ENCODE peak calls at places on chromosomes 7 and 10, in four cellular contexts. One of them, this sample, is unnamed.
A peak's percentile ranks its signal among the peaks of the same experiment; 100 is the strongest.

GRCh38 chr10:86693721-86694369 is 25.5 kb downstream of the LDB3 start:
- DNase-seq in HL-60: no peak
- DNase-seq in endodermal cell: peak; percentile 85
- DNase-seq in tibial nerve: peak; percentile 54
- DNase-seq in this sample: peak; percentile 69

GRCh38 chr10:74955796-74956195 is 129.4 kb downstream of the KAT6B start:
- DNase-seq in endodermal cell: no peak
- DNase-seq in HL-60: no peak
- DNase-seq in tibial nerve: no peak
- DNase-seq in this sample: no peak

GRCh38 chr7:30988346-30989005 is 24.7 kb downstream of the GHRHR start:
- DNase-seq in endodermal cell: peak; percentile 67
- DNase-seq in tibial nerve: no peak
- DNase-seq in HL-60: peak; percentile 18
- DNase-seq in this sample: no peak

GRCh38 chr7:91267558-91267955 is 3.3 kb downstream of the FZD1 start:
- DNase-seq in tibial nerve: peak; percentile 40
- DNase-seq in endodermal cell: peak; percentile 50
- DNase-seq in HL-60: no peak
- DNase-seq in this sample: no peak

GRCh38 chr10:76285012-76285411 is 853.6 kb downstream of the LRMDA start:
- DNase-seq in HL-60: no peak
- DNase-seq in tibial nerve: no peak
- DNase-seq in endodermal cell: no peak
- DNase-seq in this sample: no peak

GRCh38 chr7:22433710-22434460 is 66.1 kb downstream of the STEAP1B start:
- DNase-seq in tibial nerve: no peak
- DNase-seq in endodermal cell: peak; percentile 87
- DNase-seq in HL-60: no peak
- DNase-seq in this sample: peak; percentile 72

GRCh38 chr7:145718129-145718528 is 398.5 kb upstream of the CNTNAP2 start:
- DNase-seq in endodermal cell: peak; percentile 91
- DNase-seq in HL-60: no peak
- DNase-seq in tibial nerve: no peak
- DNase-seq in this sample: no peak

GRCh38 chr7:123622660-123623386 is 21.2 kb downstream of the ASB15 start:
- DNase-seq in tibial nerve: no peak
- DNase-seq in endodermal cell: no peak
- DNase-seq in HL-60: no peak
- DNase-seq in this sample: no peak

GRCh38 chr10:97321032-97321806 is 2.1 kb downstream of the FRAT1 start:
- DNase-seq in endodermal cell: peak; percentile 78
- DNase-seq in tibial nerve: peak; percentile 48
- DNase-seq in HL-60: no peak
- DNase-seq in this sample: peak; percentile 60

GRCh38 chr10:92407305-92408016 is 116.5 kb downstream of the MARCHF5 start:
- DNase-seq in tibial nerve: peak; percentile 46
- DNase-seq in endodermal cell: no peak
- DNase-seq in HL-60: no peak
- DNase-seq in this sample: no peak

GRCh38 chr10:132575320-132576201 is 38.0 kb downstream of the INPP5A start:
- DNase-seq in HL-60: peak; percentile 85
- DNase-seq in tibial nerve: no peak
- DNase-seq in endodermal cell: no peak
- DNase-seq in this sample: no peak

GRCh38 chr10:25555865-25556264 is 378.2 kb upstream of the MYO3A start:
- DNase-seq in endodermal cell: no peak
- DNase-seq in HL-60: no peak
- DNase-seq in tibial nerve: no peak
- DNase-seq in this sample: no peak

GRCh38 chr10:100307716-100308115 is 21.2 kb upstream of the BLOC1S2 start:
- DNase-seq in tibial nerve: no peak
- DNase-seq in HL-60: no peak
- DNase-seq in endodermal cell: no peak
- DNase-seq in this sample: no peak

GRCh38 chr7:92969061-92969460 is 132.7 kb upstream of the CDK6 start:
- DNase-seq in tibial nerve: no peak
- DNase-seq in endodermal cell: no peak
- DNase-seq in HL-60: no peak
- DNase-seq in this sample: no peak

GRCh38 chr7:33677556-33677955 is 227.8 kb upstream of the BMPER start:
- DNase-seq in HL-60: no peak
- DNase-seq in endodermal cell: no peak
- DNase-seq in tibial nerve: no peak
- DNase-seq in this sample: no peak

GRCh38 chr10:4882704-4883078 is 56.7 kb downstream of the AKR1E2 start:
- DNase-seq in tibial nerve: no peak
- DNase-seq in HL-60: no peak
- DNase-seq in endodermal cell: no peak
- DNase-seq in this sample: no peak

GRCh38 chr10:106920538-106920937 is 244.0 kb downstream of the SORCS1 start:
- DNase-seq in endodermal cell: no peak
- DNase-seq in tibial nerve: no peak
- DNase-seq in HL-60: no peak
- DNase-seq in this sample: no peak

GRCh38 chr10:100504101-100504500 is 15.6 kb downstream of the SEC31B start:
- DNase-seq in tibial nerve: no peak
- DNase-seq in endodermal cell: no peak
- DNase-seq in HL-60: no peak
- DNase-seq in this sample: no peak

GRCh38 chr10:48940372-48940771 is 732 bp upstream of the LRRC18 start:
- DNase-seq in tibial nerve: no peak
- DNase-seq in endodermal cell: peak; percentile 26
- DNase-seq in HL-60: no peak
- DNase-seq in this sample: no peak

GRCh38 chr7:73638921-73639320 is 14.6 kb upstream of the MLXIPL start:
- DNase-seq in endodermal cell: no peak
- DNase-seq in HL-60: no peak
- DNase-seq in tibial nerve: no peak
- DNase-seq in this sample: no peak

GRCh38 chr10:44745920-44746319 is 165.2 kb upstream of the TMEM72 start:
- DNase-seq in endodermal cell: no peak
- DNase-seq in tibial nerve: no peak
- DNase-seq in HL-60: no peak
- DNase-seq in this sample: no peak

GRCh38 chr10:72228318-72228751 is 12.3 kb upstream of the ASCC1 start:
- DNase-seq in HL-60: no peak
- DNase-seq in endodermal cell: no peak
- DNase-seq in tibial nerve: no peak
- DNase-seq in this sample: no peak

GRCh38 chr10:122306744-122307143 is 35.6 kb downstream of the BTBD16 start:
- DNase-seq in endodermal cell: no peak
- DNase-seq in tibial nerve: no peak
- DNase-seq in HL-60: no peak
- DNase-seq in this sample: no peak

GRCh38 chr10:132511092-132511491 is 26.5 kb upstream of the INPP5A start:
- DNase-seq in endodermal cell: no peak
- DNase-seq in tibial nerve: no peak
- DNase-seq in HL-60: no peak
- DNase-seq in this sample: no peak

GRCh38 chr7:12146813-12147212 is 64.3 kb upstream of the TMEM106B start:
- DNase-seq in tibial nerve: no peak
- DNase-seq in endodermal cell: no peak
- DNase-seq in HL-60: no peak
- DNase-seq in this sample: no peak

GRCh38 chr7:96861-97260 is 95.5 kb upstream of the FAM20C start:
- DNase-seq in HL-60: no peak
- DNase-seq in tibial nerve: no peak
- DNase-seq in endodermal cell: peak; percentile 70
- DNase-seq in this sample: no peak

GRCh38 chr10:93070378-93071176 is 3.1 kb upstream of the CYP26A1 start:
- DNase-seq in tibial nerve: no peak
- DNase-seq in endodermal cell: no peak
- DNase-seq in HL-60: no peak
- DNase-seq in this sample: no peak

GRCh38 chr10:108913300-108913699 is 1010.0 kb downstream of the XPNPEP1 start:
- DNase-seq in endodermal cell: peak; percentile 53
- DNase-seq in tibial nerve: no peak
- DNase-seq in HL-60: no peak
- DNase-seq in this sample: no peak

GRCh38 chr10:108911814-108912541 is 1011.3 kb downstream of the XPNPEP1 start:
- DNase-seq in HL-60: no peak
- DNase-seq in endodermal cell: peak; percentile 98
- DNase-seq in tibial nerve: peak; percentile 59
- DNase-seq in this sample: peak; percentile 78
- TF ChIP-seq CTCF in HL-60: no peak
- TF ChIP-seq CTCF in endodermal cell: peak; percentile 81
- TF ChIP-seq CTCF in tibial nerve: no peak
- TF ChIP-seq CTCF in this sample: no peak

GRCh38 chr10:98331888-98332287 is 63.9 kb upstream of the LOXL4 start:
- DNase-seq in endodermal cell: peak; percentile 88
- DNase-seq in tibial nerve: no peak
- DNase-seq in HL-60: no peak
- DNase-seq in this sample: no peak
- TF ChIP-seq CTCF in endodermal cell: peak; percentile 82
- TF ChIP-seq CTCF in tibial nerve: no peak
- TF ChIP-seq CTCF in HL-60: peak; percentile 69
- TF ChIP-seq CTCF in this sample: peak; percentile 50

GRCh38 chr10:70743430-70743788 is 41.8 kb downstream of the TBATA start:
- DNase-seq in endodermal cell: no peak
- DNase-seq in HL-60: no peak
- DNase-seq in tibial nerve: no peak
- DNase-seq in this sample: no peak
- TF ChIP-seq CTCF in endodermal cell: peak; percentile 28
- TF ChIP-seq CTCF in HL-60: no peak
- TF ChIP-seq CTCF in tibial nerve: no peak
- TF ChIP-seq CTCF in this sample: no peak

DNA sequence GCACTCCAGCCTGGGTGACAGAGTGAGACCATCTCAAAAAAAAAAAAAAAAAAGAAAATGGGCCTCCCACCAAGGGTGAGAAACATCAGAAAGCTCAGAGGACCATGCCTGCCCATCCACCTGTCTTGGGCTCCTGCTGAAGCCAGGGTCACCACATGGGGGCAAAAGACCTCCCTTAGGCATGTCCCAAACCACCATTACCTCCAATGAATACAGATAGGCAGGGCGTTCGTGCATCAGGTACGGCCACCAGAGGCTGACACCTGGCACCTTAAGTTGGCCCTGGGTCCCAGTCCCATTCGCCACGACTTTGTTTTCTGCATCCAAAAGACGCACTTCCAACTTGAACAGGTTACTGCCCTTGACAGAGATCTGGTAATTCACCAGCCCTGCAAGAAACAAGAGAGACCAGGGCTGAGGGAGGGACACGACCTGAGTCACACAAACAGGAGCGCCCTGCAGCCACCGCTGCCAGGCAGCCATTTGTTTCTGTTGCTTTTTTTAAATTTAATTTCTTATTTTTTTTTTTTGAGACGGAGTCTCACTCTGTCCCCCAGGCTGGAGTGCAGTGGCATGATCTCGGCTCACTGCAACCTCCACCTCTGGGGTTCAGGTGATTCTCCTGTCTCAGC is 6.1 kb downstream of the GUSB start:
- DNase-seq in HL-60: no peak
- DNase-seq in tibial nerve: no peak
- DNase-seq in endodermal cell: peak; percentile 60
- DNase-seq in this sample: no peak
- TF ChIP-seq CTCF in HL-60: no peak
- TF ChIP-seq CTCF in tibial nerve: no peak
- TF ChIP-seq CTCF in endodermal cell: peak; percentile 50
- TF ChIP-seq CTCF in this sample: no peak

GRCh38 chr7:158971214-158971613 is 114.9 kb downstream of the DYNC2I1 start:
- DNase-seq in HL-60: no peak
- DNase-seq in endodermal cell: no peak
- DNase-seq in tibial nerve: no peak
- DNase-seq in this sample: no peak

GRCh38 chr7:158975526-158976467 is 119.4 kb downstream of the DYNC2I1 start:
- DNase-seq in endodermal cell: peak; percentile 65
- DNase-seq in tibial nerve: no peak
- DNase-seq in HL-60: no peak
- DNase-seq in this sample: no peak

GRCh38 chr7:158976468-158976848 is 120.1 kb downstream of the DYNC2I1 start:
- DNase-seq in endodermal cell: peak; percentile 79
- DNase-seq in HL-60: no peak
- DNase-seq in tibial nerve: no peak
- DNase-seq in this sample: no peak

GRCh38 chr7:158973941-158974785 is 117.8 kb downstream of the DYNC2I1 start:
- DNase-seq in HL-60: no peak
- DNase-seq in tibial nerve: no peak
- DNase-seq in endodermal cell: no peak
- DNase-seq in this sample: peak; percentile 31

DNA sequence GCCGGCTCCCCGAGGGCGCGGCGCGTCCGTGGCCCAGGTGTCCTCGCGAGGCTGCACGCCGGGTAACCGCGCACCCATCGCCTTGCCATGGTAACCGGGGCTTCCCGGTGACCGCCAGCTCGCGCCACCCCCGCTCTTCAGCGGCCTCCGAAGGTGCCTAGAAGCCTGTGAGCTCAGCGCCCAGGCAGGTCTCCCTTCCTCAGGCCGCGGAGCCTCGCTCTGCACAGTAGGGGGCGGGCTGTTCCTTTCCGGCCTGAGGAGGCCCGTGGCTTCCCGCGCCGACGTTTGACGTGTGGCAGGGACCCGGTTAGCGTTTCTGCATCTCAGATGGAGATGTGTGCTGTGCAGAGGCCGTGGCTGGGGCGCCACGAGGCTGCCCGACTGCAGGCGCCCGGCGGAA is 117.1 kb downstream of the DYNC2I1 start:
- DNase-seq in HL-60: no peak
- DNase-seq in endodermal cell: peak; percentile 89
- DNase-seq in tibial nerve: no peak
- DNase-seq in this sample: no peak
- TF ChIP-seq CTCF in HL-60: no peak
- TF ChIP-seq CTCF in endodermal cell: peak; percentile 72
- TF ChIP-seq CTCF in tibial nerve: no peak
- TF ChIP-seq CTCF in this sample: no peak

GRCh38 chr7:2373124-2373556 is 18.5 kb downstream of the EIF3B start:
- DNase-seq in tibial nerve: no peak
- DNase-seq in endodermal cell: peak; percentile 44
- DNase-seq in HL-60: no peak
- DNase-seq in this sample: no peak

GRCh38 chr7:2374401-2374800 is 19.8 kb downstream of the EIF3B start:
- DNase-seq in endodermal cell: no peak
- DNase-seq in tibial nerve: no peak
- DNase-seq in HL-60: no peak
- DNase-seq in this sample: no peak

GRCh38 chr7:2376351-2377154 is 21.9 kb downstream of the EIF3B start:
- DNase-seq in HL-60: no peak
- DNase-seq in tibial nerve: no peak
- DNase-seq in endodermal cell: no peak
- DNase-seq in this sample: no peak

GRCh38 chr7:2373646-2374045 is 19.0 kb downstream of the EIF3B start:
- DNase-seq in tibial nerve: no peak
- DNase-seq in endodermal cell: no peak
- DNase-seq in HL-60: no peak
- DNase-seq in this sample: no peak

GRCh38 chr7:2374830-2375728 is 20.5 kb downstream of the EIF3B start:
- DNase-seq in tibial nerve: no peak
- DNase-seq in HL-60: no peak
- DNase-seq in endodermal cell: no peak
- DNase-seq in this sample: no peak
- TF ChIP-seq CTCF in tibial nerve: no peak
- TF ChIP-seq CTCF in HL-60: no peak
- TF ChIP-seq CTCF in endodermal cell: no peak
- TF ChIP-seq CTCF in this sample: no peak